ENCODE peak calls at places on chromosomes 12 and 14, in four cellular contexts. V, U, W and I are unnamed samples.

GRCh38 chr14:95294834-95295599 is 24.7 kb downstream of the CLMN start:
- DNase-seq in V (peak), U (no peak), W (no peak), I (no peak)

GRCh38 chr14:73780391-73780790 is 66.2 kb upstream of the PNMA1 start:
- DNase-seq in V (no peak), U (no peak), W (no peak), I (no peak)

GRCh38 chr12:92506460-92506859 is 196.3 kb upstream of the PLEKHG7 start:
- DNase-seq in V (peak), U (no peak), W (no peak), I (no peak)

GRCh38 chr12:14769837-14770494 is 33.3 kb downstream of the WBP11 start:
- DNase-seq in V (peak), U (peak), W (peak), I (peak)

GRCh38 chr12:127272864-127273263 is 994.1 kb upstream of the TMEM132C start:
- DNase-seq in V (peak), U (no peak), W (no peak), I (no peak)

GRCh38 chr12:131452444-131452860 is 258.4 kb upstream of the SFSWAP start:
- DNase-seq in V (no peak), U (no peak), W (no peak), I (no peak)

GRCh38 chr12:108768591-108769500 is 37.5 kb upstream of the CORO1C start:
- DNase-seq in V (no peak), U (no peak), W (peak), I (peak)

GRCh38 chr12:68896881-68897540 is 36.0 kb downstream of the CPM start:
- DNase-seq in V (peak), U (no peak), W (no peak), I (no peak)

GRCh38 chr12:124030510-124030909 is 57.5 kb downstream of the ZNF664 start:
- DNase-seq in V (no peak), U (no peak), W (no peak), I (no peak)

GRCh38 chr12:54300732-54301427 is at the start of gene NFE2:
- DNase-seq in V (peak), U (no peak), W (no peak), I (no peak)

GRCh38 chr12:75489187-75489586 is 8.6 kb downstream of the GLIPR1 start:
- DNase-seq in V (no peak), U (no peak), W (no peak), I (no peak)

GRCh38 chr14:102363182-102363952 is 626 bp downstream of the TECPR2 start:
- DNase-seq in V (peak), U (no peak), W (peak), I (no peak)

GRCh38 chr12:108827941-108828340 is 29.4 kb downstream of the SSH1 start:
- DNase-seq in V (no peak), U (no peak), W (no peak), I (no peak)

GRCh38 chr12:106499628-106500027 is 83.2 kb upstream of the RFX4 start:
- DNase-seq in V (no peak), U (no peak), W (no peak), I (no peak)

GRCh38 chr14:85471744-85472143 is 58.2 kb upstream of the FLRT2 start:
- DNase-seq in V (peak), U (no peak), W (no peak), I (no peak)

GRCh38 chr12:115383668-115384067 is 699.7 kb upstream of the TBX3 start:
- DNase-seq in V (peak), U (no peak), W (no peak), I (no peak)

GRCh38 chr12:124550123-124551089 is 17.0 kb downstream of the NCOR2 start:
- DNase-seq in V (peak), U (no peak), W (no peak), I (no peak)

GRCh38 chr14:89221109-89221508 is 195.9 kb downstream of the FOXN3 start:
- DNase-seq in V (peak), U (no peak), W (no peak), I (no peak)

GRCh38 chr14:60736494-60736893 is 1.9 kb downstream of the MNAT1 start:
- DNase-seq in V (peak), U (no peak), W (no peak), I (no peak)

GRCh38 chr12:52202361-52203078 is 10.7 kb upstream of the KRT80 start:
- DNase-seq in V (no peak), U (no peak), W (no peak), I (no peak)

GRCh38 chr14:20624495-20625070 is 16.9 kb downstream of the OR6S1 start:
- DNase-seq in V (peak), U (no peak), W (no peak), I (no peak)

GRCh38 chr12:75579552-75579951 is 68.1 kb upstream of the KRR1 start:
- DNase-seq in V (no peak), U (no peak), W (no peak), I (no peak)

GRCh38 chr12:3214508-3215365 is 137.6 kb downstream of the TSPAN9 start:
- DNase-seq in V (peak), U (no peak), W (no peak), I (no peak)

GRCh38 chr12:96658075-96658474 is 168.7 kb downstream of the CFAP54 start:
- DNase-seq in V (peak), U (no peak), W (no peak), I (no peak)

GRCh38 chr12:100403446-100403845 is 46.6 kb downstream of the SLC17A8 start:
- DNase-seq in V (peak), U (no peak), W (no peak), I (no peak)

GRCh38 chr12:107356266-107356936 is 263.1 kb upstream of the CRY1 start:
- DNase-seq in V (peak), U (no peak), W (no peak), I (no peak)

GRCh38 chr14:99744199-99744872 is 48.9 kb upstream of the EML1 start:
- DNase-seq in V (peak), U (no peak), W (no peak), I (no peak)

GRCh38 chr14:103867523-103867953 is 20.2 kb upstream of the PPP1R13B start:
- DNase-seq in V (peak), U (no peak), W (no peak), I (no peak)

GRCh38 chr14:34592623-34593022 is 37.3 kb downstream of the SNX6 start:
- DNase-seq in V (no peak), U (no peak), W (no peak), I (no peak)

GRCh38 chr12:63319386-63319785 is 168.4 kb upstream of the AVPR1A start:
- DNase-seq in V (peak), U (no peak), W (no peak), I (no peak)

GRCh38 chr12:98939350-98939749 is 294.3 kb downstream of the APAF1 start:
- DNase-seq in V (peak), U (no peak), W (no peak), I (no peak)

GRCh38 chr12:115338566-115339294 is 654.8 kb upstream of the TBX3 start:
- DNase-seq in V (peak), U (no peak), W (no peak), I (no peak)

GRCh38 chr12:29763301-29763683 is 20.4 kb downstream of the TMTC1 start:
- DNase-seq in V (no peak), U (no peak), W (no peak), I (no peak)

GRCh38 chr12:42174978-42175377 is 30.3 kb upstream of the GXYLT1 start:
- DNase-seq in V (no peak), U (no peak), W (no peak), I (no peak)